ENCODE peak calls at places on chromosomes 12 and 14, in four cellular contexts. One of them, this sample, is unnamed.

GRCh38 chr14:99657645-99658155 is 12.8 kb downstream of the HHIPL1 start:
- DNase-seq in IMR-90: no peak
- DNase-seq in H9: no peak
- DNase-seq in H1: no peak
- DNase-seq in this sample: no peak

GRCh38 chr12:117030187-117030896 is 68.9 kb downstream of the TESC start:
- DNase-seq in H1: no peak
- DNase-seq in H9: peak
- DNase-seq in IMR-90: no peak
- DNase-seq in this sample: no peak

GRCh38 chr14:72804653-72805180 is 89.2 kb downstream of the DPF3 start:
- DNase-seq in H1: no peak
- DNase-seq in H9: no peak
- DNase-seq in IMR-90: no peak
- DNase-seq in this sample: no peak

GRCh38 chr12:67891566-67891965 is 97.7 kb upstream of the IFNG-AS1 start:
- DNase-seq in H9: no peak
- DNase-seq in H1: no peak
- DNase-seq in IMR-90: no peak
- DNase-seq in this sample: no peak

GRCh38 chr14:102930753-102931579 is 8.5 kb downstream of the AMN start:
- DNase-seq in IMR-90: peak
- DNase-seq in H1: no peak
- DNase-seq in H9: peak
- DNase-seq in this sample: no peak

GRCh38 chr12:87266305-87266704 is 762.9 kb downstream of the C12orf50 start:
- DNase-seq in IMR-90: no peak
- DNase-seq in H1: no peak
- DNase-seq in H9: no peak
- DNase-seq in this sample: peak

GRCh38 chr14:97603201-97603600 is 806.0 kb downstream of the VRK1 start:
- DNase-seq in H1: no peak
- DNase-seq in IMR-90: no peak
- DNase-seq in H9: no peak
- DNase-seq in this sample: no peak

GRCh38 chr12:70606001-70606400 is 31.2 kb downstream of the PTPRB start:
- DNase-seq in H9: no peak
- DNase-seq in H1: no peak
- DNase-seq in IMR-90: peak
- DNase-seq in this sample: no peak

GRCh38 chr14:31855262-31855661 is 221.8 kb upstream of the ARHGAP5 start:
- DNase-seq in H9: no peak
- DNase-seq in H1: no peak
- DNase-seq in IMR-90: no peak
- DNase-seq in this sample: no peak

GRCh38 chr14:91310620-91311283 is 66.2 kb upstream of the GPR68 start:
- DNase-seq in H9: no peak
- DNase-seq in IMR-90: no peak
- DNase-seq in H1: no peak
- DNase-seq in this sample: no peak

GRCh38 chr12:124567673-124568373 is 411 bp upstream of the NCOR2 start:
- DNase-seq in IMR-90: peak
- DNase-seq in H9: peak
- DNase-seq in H1: no peak
- DNase-seq in this sample: peak

GRCh38 chr14:37598973-37599526 is 3.6 kb downstream of the TTC6 start:
- DNase-seq in IMR-90: no peak
- DNase-seq in H9: no peak
- DNase-seq in H1: no peak
- DNase-seq in this sample: no peak

GRCh38 chr12:112305951-112306350 is 76.3 kb downstream of the HECTD4 start:
- DNase-seq in H1: no peak
- DNase-seq in IMR-90: no peak
- DNase-seq in H9: no peak
- DNase-seq in this sample: no peak

GRCh38 chr14:59282366-59282765 is 93.9 kb downstream of the DAAM1 start:
- DNase-seq in IMR-90: peak
- DNase-seq in H1: no peak
- DNase-seq in H9: no peak
- DNase-seq in this sample: no peak

GRCh38 chr14:89041245-89041585 is 216.8 kb downstream of the TTC8 start:
- DNase-seq in H9: no peak
- DNase-seq in H1: no peak
- DNase-seq in IMR-90: no peak
- DNase-seq in this sample: peak

GRCh38 chr12:117165342-117165741 is 24.9 kb downstream of the FBXO21 start:
- DNase-seq in IMR-90: no peak
- DNase-seq in H1: no peak
- DNase-seq in H9: no peak
- DNase-seq in this sample: no peak

GRCh38 chr12:104215638-104216297 is at the start of gene TXNRD1:
- DNase-seq in H1: peak
- DNase-seq in H9: peak
- DNase-seq in IMR-90: peak
- DNase-seq in this sample: peak

GRCh38 chr12:53268637-53269562 is 801 bp downstream of the ESPL1 start:
- DNase-seq in H1: no peak
- DNase-seq in H9: no peak
- DNase-seq in IMR-90: no peak
- DNase-seq in this sample: peak

GRCh38 chr12:84551373-84551772 is 361.2 kb downstream of the SLC6A15 start:
- DNase-seq in H1: no peak
- DNase-seq in H9: no peak
- DNase-seq in IMR-90: no peak
- DNase-seq in this sample: no peak

GRCh38 chr12:18068355-18068754 is 21.6 kb downstream of the RERGL start:
- DNase-seq in IMR-90: no peak
- DNase-seq in H1: no peak
- DNase-seq in H9: no peak
- DNase-seq in this sample: peak

GRCh38 chr12:57202321-57202720 is 14.3 kb upstream of the NXPH4 start:
- DNase-seq in IMR-90: no peak
- DNase-seq in H9: no peak
- DNase-seq in H1: no peak
- DNase-seq in this sample: no peak

GRCh38 chr12:48022676-48023385 is 18.6 kb upstream of the COL2A1 start:
- DNase-seq in H9: no peak
- DNase-seq in H1: no peak
- DNase-seq in IMR-90: no peak
- DNase-seq in this sample: peak

GRCh38 chr12:131634037-131634436 is 76.9 kb upstream of the SFSWAP start:
- DNase-seq in H9: no peak
- DNase-seq in IMR-90: no peak
- DNase-seq in H1: no peak
- DNase-seq in this sample: no peak

GRCh38 chr14:69372146-69372545 is 26.0 kb downstream of the ERH start:
- DNase-seq in H1: no peak
- DNase-seq in IMR-90: no peak
- DNase-seq in H9: no peak
- DNase-seq in this sample: no peak
- H4K5ac ChIP-seq in H1: no peak
- H4K5ac ChIP-seq in IMR-90: no peak
- H4K5ac ChIP-seq in H9: no peak
- H4K5ac ChIP-seq in this sample: no peak

DNA sequence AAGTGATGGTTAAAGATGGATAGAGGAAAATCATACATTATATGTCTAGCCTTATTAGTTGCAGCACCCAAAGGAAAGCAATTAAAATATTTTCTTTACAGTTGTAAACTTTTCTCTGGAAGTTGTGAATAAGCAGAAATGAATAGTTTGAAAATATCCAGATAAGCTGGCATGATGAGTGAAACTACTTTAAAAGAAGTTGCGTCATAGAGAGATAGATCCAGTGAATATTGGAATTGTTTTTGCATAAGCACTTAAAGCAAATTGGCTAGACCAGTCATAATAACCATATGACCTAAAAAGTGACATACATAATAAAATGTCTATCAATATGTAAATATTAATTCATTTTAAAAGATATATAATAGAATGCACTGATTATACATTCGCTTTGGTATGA is 132.1 kb downstream of the SOX5 start:
- DNase-seq in H9: no peak
- DNase-seq in H1: no peak
- DNase-seq in IMR-90: no peak
- DNase-seq in this sample: no peak
- H4K5ac ChIP-seq in H9: no peak
- H4K5ac ChIP-seq in H1: no peak
- H4K5ac ChIP-seq in IMR-90: no peak
- H4K5ac ChIP-seq in this sample: no peak

GRCh38 chr14:25381498-25381897 is 331.6 kb upstream of the STXBP6 start:
- DNase-seq in H1: no peak
- DNase-seq in H9: no peak
- DNase-seq in IMR-90: no peak
- DNase-seq in this sample: peak

GRCh38 chr14:25371053-25371452 is 321.1 kb upstream of the STXBP6 start:
- DNase-seq in H1: no peak
- DNase-seq in H9: no peak
- DNase-seq in IMR-90: no peak
- DNase-seq in this sample: no peak

DNA sequence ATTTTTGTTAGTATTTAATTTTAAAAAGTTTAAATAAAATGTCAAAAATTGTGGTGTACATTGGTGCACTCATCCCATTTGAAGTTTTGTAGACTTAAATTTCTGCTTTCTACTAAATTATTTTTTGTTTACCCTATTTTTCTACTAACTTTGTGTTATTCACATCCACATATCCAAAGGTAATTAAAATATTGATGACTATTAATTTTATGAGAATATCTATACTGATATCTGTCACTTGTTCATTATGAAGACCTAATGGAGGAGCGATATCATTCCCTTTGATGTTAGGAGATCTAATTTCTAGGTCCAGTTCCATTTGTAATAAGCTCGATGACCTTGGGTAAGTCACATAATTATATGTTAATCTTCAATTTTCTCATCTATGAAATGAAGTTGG is 325.7 kb upstream of the STXBP6 start:
- DNase-seq in IMR-90: no peak
- DNase-seq in H9: no peak
- DNase-seq in H1: no peak
- DNase-seq in this sample: no peak
- H4K5ac ChIP-seq in IMR-90: no peak
- H4K5ac ChIP-seq in H9: no peak
- H4K5ac ChIP-seq in H1: no peak
- H4K5ac ChIP-seq in this sample: no peak

GRCh38 chr12:123073962-123074801 is 76.7 kb downstream of the PITPNM2 start:
- DNase-seq in H9: no peak
- DNase-seq in H1: no peak
- DNase-seq in IMR-90: no peak
- DNase-seq in this sample: no peak
- H4K5ac ChIP-seq in H9: no peak
- H4K5ac ChIP-seq in H1: no peak
- H4K5ac ChIP-seq in IMR-90: no peak
- H4K5ac ChIP-seq in this sample: no peak

GRCh38 chr14:21528381-21529348 is 2.5 kb upstream of the SALL2 start:
- DNase-seq in H9: no peak
- DNase-seq in H1: no peak
- DNase-seq in IMR-90: peak
- DNase-seq in this sample: no peak
- H4K5ac ChIP-seq in H9: no peak
- H4K5ac ChIP-seq in H1: peak
- H4K5ac ChIP-seq in IMR-90: no peak
- H4K5ac ChIP-seq in this sample: no peak

DNA sequence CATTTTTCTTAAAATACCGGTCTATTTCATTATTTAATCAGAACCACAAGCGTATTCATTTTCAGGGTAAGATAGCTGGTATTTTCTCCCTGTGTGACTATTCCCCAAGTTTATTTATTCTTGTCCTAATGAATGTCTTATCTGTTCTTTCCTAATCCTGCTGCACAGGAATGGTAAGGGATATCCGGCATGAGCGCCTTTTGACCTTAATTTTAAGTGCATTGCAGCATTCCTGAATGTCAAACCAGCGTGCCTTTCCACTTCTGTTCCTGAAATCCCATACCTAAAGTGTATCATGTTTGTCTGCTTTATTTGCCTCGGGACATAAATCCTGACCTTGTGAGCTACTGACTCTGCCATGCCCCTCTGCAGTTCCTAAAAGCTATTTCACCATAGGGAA is 1713.2 kb upstream of the FLRT2 start:
- DNase-seq in H1: no peak
- DNase-seq in H9: no peak
- DNase-seq in IMR-90: peak
- DNase-seq in this sample: no peak
- H4K5ac ChIP-seq in H1: no peak
- H4K5ac ChIP-seq in H9: no peak
- H4K5ac ChIP-seq in IMR-90: no peak
- H4K5ac ChIP-seq in this sample: no peak

GRCh38 chr14:76662580-76662979 is 98.7 kb upstream of the VASH1 start:
- DNase-seq in IMR-90: no peak
- DNase-seq in H1: no peak
- DNase-seq in H9: no peak
- DNase-seq in this sample: no peak

GRCh38 chr14:76664790-76665189 is 96.5 kb upstream of the VASH1 start:
- DNase-seq in IMR-90: no peak
- DNase-seq in H1: no peak
- DNase-seq in H9: no peak
- DNase-seq in this sample: no peak

GRCh38 chr14:76672123-76672522 is 89.1 kb upstream of the VASH1 start:
- DNase-seq in IMR-90: no peak
- DNase-seq in H1: no peak
- DNase-seq in H9: no peak
- DNase-seq in this sample: no peak

DNA sequence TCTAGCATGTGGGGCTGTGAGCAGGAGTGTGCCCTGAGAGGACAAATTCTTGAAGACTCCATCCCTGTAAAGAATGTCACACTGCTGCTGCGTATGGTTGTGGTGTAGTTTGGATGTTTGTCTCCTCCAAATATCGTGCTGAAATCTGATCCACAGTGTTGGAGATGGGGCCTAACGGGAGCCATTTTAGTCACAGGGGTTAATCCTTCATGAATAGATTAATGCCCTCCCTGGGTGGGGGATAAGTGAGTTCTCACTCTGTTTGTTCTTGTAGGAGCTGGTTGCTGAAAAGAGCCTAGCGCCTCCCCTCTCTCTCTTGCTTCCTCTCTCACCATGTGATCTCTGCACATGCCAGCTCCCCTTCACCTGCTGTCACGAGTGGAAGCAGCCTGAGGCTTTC is 94.5 kb upstream of the VASH1 start:
- DNase-seq in H1: no peak
- DNase-seq in IMR-90: no peak
- DNase-seq in H9: no peak
- DNase-seq in this sample: peak
- H4K5ac ChIP-seq in H1: no peak
- H4K5ac ChIP-seq in IMR-90: no peak
- H4K5ac ChIP-seq in H9: no peak
- H4K5ac ChIP-seq in this sample: no peak

GRCh38 chr12:32820376-32820931 is 64.8 kb upstream of the YARS2 start:
- DNase-seq in H1: no peak
- DNase-seq in H9: no peak
- DNase-seq in IMR-90: no peak
- DNase-seq in this sample: no peak

GRCh38 chr12:32824596-32824995 is 68.9 kb upstream of the YARS2 start:
- DNase-seq in IMR-90: no peak
- DNase-seq in H1: no peak
- DNase-seq in H9: no peak
- DNase-seq in this sample: no peak

GRCh38 chr12:32822344-32822743 is 66.6 kb upstream of the YARS2 start:
- DNase-seq in H1: no peak
- DNase-seq in IMR-90: no peak
- DNase-seq in H9: no peak
- DNase-seq in this sample: no peak

GRCh38 chr12:32821293-32822089 is 65.8 kb upstream of the YARS2 start:
- DNase-seq in IMR-90: no peak
- DNase-seq in H1: no peak
- DNase-seq in H9: no peak
- DNase-seq in this sample: no peak

GRCh38 chr12:32819424-32819823 is 63.7 kb upstream of the YARS2 start:
- DNase-seq in IMR-90: no peak
- DNase-seq in H9: no peak
- DNase-seq in H1: no peak
- DNase-seq in this sample: no peak
- H4K5ac ChIP-seq in IMR-90: no peak
- H4K5ac ChIP-seq in H9: no peak
- H4K5ac ChIP-seq in H1: no peak
- H4K5ac ChIP-seq in this sample: no peak